ENCODE peak calls at places on chromosome 3, in five cellular contexts. L, Y, O, Q and J are unnamed samples.
A peak's percentile ranks its signal among the peaks of the same experiment; 100 is the strongest.

GRCh38 chr3:166071831-166072230 is 234.6 kb upstream of the BCHE start:
- DNase-seq in Q (no peak), O (no peak), L (no peak), Y (no peak), J (no peak)

GRCh38 chr3:48039487-48040190 is 23.4 kb upstream of the MAP4 start:
- DNase-seq in O (no peak), L (no peak), Y (peak; percentile 74), Q (no peak), J (no peak)

GRCh38 chr3:188680189-188680588 is 491.6 kb upstream of the TPRG1 start:
- DNase-seq in Y (no peak), Q (no peak), O (no peak), L (no peak), J (no peak)

GRCh38 chr3:69352305-69353087 is 33.4 kb downstream of the FRMD4B start:
- DNase-seq in L (no peak), Q (no peak), Y (no peak), O (no peak), J (no peak)

GRCh38 chr3:73508330-73508954 is 116.3 kb downstream of the PDZRN3 start:
- DNase-seq in Q (peak; percentile 64), L (no peak), Y (peak; percentile 17), O (peak; percentile 58), J (peak; percentile 16)

GRCh38 chr3:32492684-32493436 is 9.8 kb downstream of the CMTM6 start:
- DNase-seq in Y (no peak), Q (no peak), O (no peak), L (no peak), J (no peak)

GRCh38 chr3:5198986-5199731 is 11.7 kb downstream of the EDEM1 start:
- DNase-seq in L (no peak), Q (no peak), Y (no peak), O (no peak), J (no peak)

GRCh38 chr3:39000008-39000450 is 51.7 kb downstream of the SCN11A start:
- DNase-seq in Y (peak; percentile 51), L (no peak), O (no peak), Q (peak; percentile 22), J (peak; percentile 68)

GRCh38 chr3:83317605-83318004 is 1556.2 kb upstream of the GBE1 start:
- DNase-seq in O (no peak), Y (no peak), Q (no peak), L (no peak), J (no peak)

GRCh38 chr3:88057650-88058321 is 1.0 kb downstream of the CGGBP1 start:
- DNase-seq in Y (no peak), O (no peak), L (no peak), Q (no peak), J (no peak)

GRCh38 chr3:183845090-183845489 is 19.7 kb upstream of the MAP6D1 start:
- DNase-seq in L (no peak), Q (no peak), Y (no peak), O (no peak), J (no peak)

GRCh38 chr3:97882975-97883598 is 61.3 kb downstream of the CRYBG3 start:
- DNase-seq in O (no peak), L (no peak), Y (peak; percentile 5), Q (peak; percentile 19), J (peak; percentile 91)

GRCh38 chr3:46981932-46982471 is 2.5 kb downstream of the NBEAL2 start:
- DNase-seq in O (no peak), Q (no peak), L (peak; percentile 76), Y (no peak), J (peak; percentile 77)

GRCh38 chr3:18444597-18445420 is 19.7 kb upstream of the SATB1 start:
- DNase-seq in Q (peak; percentile 37), Y (no peak), O (no peak), L (peak; percentile 64), J (peak; percentile 75)

GRCh38 chr3:98952404-98952803 is 50.9 kb upstream of the DCBLD2 start:
- DNase-seq in O (no peak), Q (no peak), Y (no peak), L (no peak), J (no peak)

GRCh38 chr3:32983124-32983523 is 31.7 kb downstream of the CCR4 start:
- DNase-seq in Y (no peak), O (no peak), Q (no peak), L (no peak), J (no peak)

GRCh38 chr3:49007068-49007770 is at the start of gene WDR6:
- DNase-seq in Q (peak; percentile 93), L (peak; percentile 98), Y (peak; percentile 96), O (peak; percentile 98), J (peak; percentile 90)

GRCh38 chr3:108486910-108487309 is 23.5 kb downstream of the MYH15 start:
- DNase-seq in Y (peak; percentile 27), O (no peak), Q (no peak), L (no peak), J (no peak)

GRCh38 chr3:38620236-38620635 is 29.3 kb downstream of the SCN5A start:
- DNase-seq in L (no peak), Q (no peak), Y (no peak), O (no peak), J (no peak)

GRCh38 chr3:122952509-122952908 is 75.1 kb downstream of the SEMA5B start:
- DNase-seq in Q (no peak), O (no peak), Y (peak; percentile 36), L (no peak), J (peak; percentile 35)

GRCh38 chr3:110533089-110533488 is 538.5 kb upstream of the NECTIN3 start:
- DNase-seq in O (no peak), L (no peak), Y (no peak), Q (no peak), J (no peak)

GRCh38 chr3:107938128-107938527 is 152.7 kb downstream of the CD47 start:
- DNase-seq in Q (peak; percentile 44), O (no peak), L (no peak), Y (no peak), J (peak; percentile 48)

GRCh38 chr3:15665510-15666150 is 64.1 kb downstream of the BTD start:
- DNase-seq in O (no peak), L (no peak), Y (no peak), Q (no peak), J (no peak)

GRCh38 chr3:54950391-54951003 is 22.6 kb upstream of the LRTM1 start:
- DNase-seq in L (no peak), O (no peak), Q (no peak), Y (no peak), J (no peak)